ENCODE peak calls at places on chromosomes 5 and 9, in eight cellular contexts. One of them, this sample, is unnamed.

GRCh38 chr5:150438873-150439546 is 10.5 kb downstream of the RPS14 start:
- DNase-seq in fibroblast of lung: no peak
- DNase-seq in foreskin fibroblast: no peak
- DNase-seq in cardiac fibroblast: peak
- DNase-seq in RWPE1: peak
- DNase-seq in esophagus squamous epithelium: no peak
- DNase-seq in IMR-90: no peak
- DNase-seq in tibial artery: no peak
- DNase-seq in this sample: no peak

GRCh38 chr5:177040814-177041410 is 18.4 kb downstream of the ZNF346 start:
- DNase-seq in esophagus squamous epithelium: no peak
- DNase-seq in RWPE1: no peak
- DNase-seq in tibial artery: no peak
- DNase-seq in foreskin fibroblast: peak
- DNase-seq in fibroblast of lung: peak
- DNase-seq in cardiac fibroblast: peak
- DNase-seq in IMR-90: peak
- DNase-seq in this sample: no peak

GRCh38 chr9:130240410-130241197 is 25.0 kb upstream of the HMCN2 start:
- DNase-seq in cardiac fibroblast: peak
- DNase-seq in tibial artery: no peak
- DNase-seq in foreskin fibroblast: peak
- DNase-seq in fibroblast of lung: peak
- DNase-seq in RWPE1: peak
- DNase-seq in esophagus squamous epithelium: no peak
- DNase-seq in IMR-90: peak
- DNase-seq in this sample: peak

GRCh38 chr5:88734191-88734640 is 148.8 kb downstream of the MEF2C start:
- DNase-seq in IMR-90: no peak
- DNase-seq in foreskin fibroblast: no peak
- DNase-seq in cardiac fibroblast: peak
- DNase-seq in fibroblast of lung: no peak
- DNase-seq in esophagus squamous epithelium: no peak
- DNase-seq in tibial artery: no peak
- DNase-seq in RWPE1: no peak
- DNase-seq in this sample: no peak

GRCh38 chr9:20292002-20292401 is 330.3 kb downstream of the MLLT3 start:
- DNase-seq in tibial artery: no peak
- DNase-seq in IMR-90: peak
- DNase-seq in fibroblast of lung: peak
- DNase-seq in RWPE1: peak
- DNase-seq in esophagus squamous epithelium: no peak
- DNase-seq in foreskin fibroblast: no peak
- DNase-seq in cardiac fibroblast: peak
- DNase-seq in this sample: no peak

GRCh38 chr9:94900222-94901018 is 173.9 kb downstream of the AOPEP start:
- DNase-seq in esophagus squamous epithelium: no peak
- DNase-seq in foreskin fibroblast: peak
- DNase-seq in RWPE1: peak
- DNase-seq in cardiac fibroblast: peak
- DNase-seq in fibroblast of lung: peak
- DNase-seq in IMR-90: peak
- DNase-seq in tibial artery: no peak
- DNase-seq in this sample: no peak

GRCh38 chr5:96809898-96810297 is 2.2 kb upstream of the ERAP1 start:
- DNase-seq in esophagus squamous epithelium: no peak
- DNase-seq in foreskin fibroblast: no peak
- DNase-seq in fibroblast of lung: no peak
- DNase-seq in tibial artery: no peak
- DNase-seq in cardiac fibroblast: no peak
- DNase-seq in IMR-90: no peak
- DNase-seq in RWPE1: no peak
- DNase-seq in this sample: no peak

GRCh38 chr9:124779368-124780059 is 2.6 kb downstream of the OLFML2A start:
- DNase-seq in IMR-90: peak
- DNase-seq in fibroblast of lung: peak
- DNase-seq in RWPE1: peak
- DNase-seq in cardiac fibroblast: peak
- DNase-seq in foreskin fibroblast: peak
- DNase-seq in esophagus squamous epithelium: no peak
- DNase-seq in tibial artery: peak
- DNase-seq in this sample: peak

GRCh38 chr5:55914141-55914413 is 62.9 kb downstream of the IL31RA start:
- DNase-seq in RWPE1: no peak
- DNase-seq in esophagus squamous epithelium: no peak
- DNase-seq in IMR-90: no peak
- DNase-seq in tibial artery: no peak
- DNase-seq in fibroblast of lung: no peak
- DNase-seq in foreskin fibroblast: no peak
- DNase-seq in cardiac fibroblast: no peak
- DNase-seq in this sample: no peak

GRCh38 chr9:80204054-80204453 is 632.3 kb downstream of the TLE4 start:
- DNase-seq in IMR-90: peak
- DNase-seq in RWPE1: no peak
- DNase-seq in fibroblast of lung: peak
- DNase-seq in tibial artery: no peak
- DNase-seq in foreskin fibroblast: peak
- DNase-seq in cardiac fibroblast: peak
- DNase-seq in esophagus squamous epithelium: no peak
- DNase-seq in this sample: no peak

GRCh38 chr9:89978185-89978584 is 373.4 kb downstream of the GADD45G start:
- DNase-seq in tibial artery: no peak
- DNase-seq in cardiac fibroblast: no peak
- DNase-seq in foreskin fibroblast: no peak
- DNase-seq in IMR-90: peak
- DNase-seq in fibroblast of lung: peak
- DNase-seq in esophagus squamous epithelium: no peak
- DNase-seq in RWPE1: peak
- DNase-seq in this sample: no peak

GRCh38 chr9:74016004-74016403 is 481.1 kb upstream of the RORB start:
- DNase-seq in tibial artery: no peak
- DNase-seq in IMR-90: no peak
- DNase-seq in RWPE1: no peak
- DNase-seq in foreskin fibroblast: no peak
- DNase-seq in cardiac fibroblast: no peak
- DNase-seq in esophagus squamous epithelium: no peak
- DNase-seq in fibroblast of lung: no peak
- DNase-seq in this sample: no peak

GRCh38 chr5:132233811-132234683 is 6.4 kb upstream of the P4HA2 start:
- DNase-seq in RWPE1: no peak
- DNase-seq in fibroblast of lung: no peak
- DNase-seq in tibial artery: peak
- DNase-seq in esophagus squamous epithelium: no peak
- DNase-seq in cardiac fibroblast: no peak
- DNase-seq in IMR-90: no peak
- DNase-seq in foreskin fibroblast: no peak
- DNase-seq in this sample: no peak

GRCh38 chr5:178130576-178131445 is at the start of gene RMND5B:
- DNase-seq in cardiac fibroblast: peak
- DNase-seq in esophagus squamous epithelium: no peak
- DNase-seq in IMR-90: peak
- DNase-seq in fibroblast of lung: peak
- DNase-seq in RWPE1: peak
- DNase-seq in tibial artery: peak
- DNase-seq in foreskin fibroblast: peak
- DNase-seq in this sample: no peak

GRCh38 chr5:10352404-10353240 is 873 bp upstream of the MARCHF6 start:
- DNase-seq in IMR-90: peak
- DNase-seq in esophagus squamous epithelium: no peak
- DNase-seq in tibial artery: peak
- DNase-seq in fibroblast of lung: peak
- DNase-seq in foreskin fibroblast: no peak
- DNase-seq in cardiac fibroblast: no peak
- DNase-seq in RWPE1: no peak
- DNase-seq in this sample: no peak

GRCh38 chr9:114906922-114907571 is 23.3 kb downstream of the TNFSF8 start:
- DNase-seq in RWPE1: peak
- DNase-seq in foreskin fibroblast: peak
- DNase-seq in fibroblast of lung: peak
- DNase-seq in IMR-90: peak
- DNase-seq in tibial artery: no peak
- DNase-seq in esophagus squamous epithelium: no peak
- DNase-seq in cardiac fibroblast: peak
- DNase-seq in this sample: no peak

GRCh38 chr5:9545959-9546851 is at the start of gene SEMA5A:
- DNase-seq in fibroblast of lung: peak
- DNase-seq in IMR-90: peak
- DNase-seq in foreskin fibroblast: peak
- DNase-seq in tibial artery: peak
- DNase-seq in esophagus squamous epithelium: no peak
- DNase-seq in RWPE1: peak
- DNase-seq in cardiac fibroblast: peak
- DNase-seq in this sample: peak

GRCh38 chr5:142979636-142980035 is 209.5 kb downstream of the ARHGAP26 start:
- DNase-seq in RWPE1: no peak
- DNase-seq in tibial artery: no peak
- DNase-seq in cardiac fibroblast: no peak
- DNase-seq in esophagus squamous epithelium: no peak
- DNase-seq in IMR-90: no peak
- DNase-seq in foreskin fibroblast: no peak
- DNase-seq in fibroblast of lung: no peak
- DNase-seq in this sample: no peak

GRCh38 chr5:126973193-126973592 is 57.2 kb downstream of the MARCHF3 start:
- DNase-seq in RWPE1: no peak
- DNase-seq in cardiac fibroblast: no peak
- DNase-seq in fibroblast of lung: no peak
- DNase-seq in esophagus squamous epithelium: no peak
- DNase-seq in foreskin fibroblast: no peak
- DNase-seq in tibial artery: no peak
- DNase-seq in IMR-90: no peak
- DNase-seq in this sample: no peak

GRCh38 chr9:30172206-30172605 is 2212.2 kb upstream of the ACO1 start:
- DNase-seq in tibial artery: no peak
- DNase-seq in esophagus squamous epithelium: no peak
- DNase-seq in fibroblast of lung: no peak
- DNase-seq in foreskin fibroblast: no peak
- DNase-seq in RWPE1: no peak
- DNase-seq in cardiac fibroblast: no peak
- DNase-seq in IMR-90: no peak
- DNase-seq in this sample: no peak

GRCh38 chr5:177447066-177447610 is 524 bp downstream of the PRR7 start:
- DNase-seq in RWPE1: peak
- DNase-seq in tibial artery: no peak
- DNase-seq in IMR-90: peak
- DNase-seq in esophagus squamous epithelium: no peak
- DNase-seq in foreskin fibroblast: no peak
- DNase-seq in fibroblast of lung: peak
- DNase-seq in cardiac fibroblast: peak
- DNase-seq in this sample: no peak

GRCh38 chr9:109118802-109119438 is 827 bp downstream of the TMEM245 start:
- DNase-seq in cardiac fibroblast: peak
- DNase-seq in RWPE1: peak
- DNase-seq in IMR-90: peak
- DNase-seq in fibroblast of lung: peak
- DNase-seq in tibial artery: peak
- DNase-seq in foreskin fibroblast: no peak
- DNase-seq in esophagus squamous epithelium: no peak
- DNase-seq in this sample: peak

GRCh38 chr5:74507596-74507995 is 132.9 kb downstream of the ENC1 start:
- DNase-seq in IMR-90: no peak
- DNase-seq in fibroblast of lung: no peak
- DNase-seq in tibial artery: no peak
- DNase-seq in foreskin fibroblast: no peak
- DNase-seq in esophagus squamous epithelium: no peak
- DNase-seq in RWPE1: no peak
- DNase-seq in cardiac fibroblast: no peak
- DNase-seq in this sample: no peak

GRCh38 chr5:172902497-172903472 is 56.4 kb upstream of the RPL26L1 start:
- DNase-seq in foreskin fibroblast: peak
- DNase-seq in tibial artery: peak
- DNase-seq in fibroblast of lung: peak
- DNase-seq in IMR-90: peak
- DNase-seq in cardiac fibroblast: peak
- DNase-seq in esophagus squamous epithelium: no peak
- DNase-seq in RWPE1: peak
- DNase-seq in this sample: no peak
- TF ChIP-seq CTCF in foreskin fibroblast: peak
- TF ChIP-seq CTCF in tibial artery: peak
- TF ChIP-seq CTCF in fibroblast of lung: peak
- TF ChIP-seq CTCF in IMR-90: peak
- TF ChIP-seq CTCF in cardiac fibroblast: peak
- TF ChIP-seq CTCF in esophagus squamous epithelium: no peak
- TF ChIP-seq CTCF in RWPE1: no peak
- TF ChIP-seq CTCF in this sample: peak

GRCh38 chr5:175729829-175730277 is 72.0 kb downstream of the HRH2 start:
- DNase-seq in foreskin fibroblast: peak
- DNase-seq in IMR-90: peak
- DNase-seq in cardiac fibroblast: peak
- DNase-seq in tibial artery: peak
- DNase-seq in fibroblast of lung: peak
- DNase-seq in esophagus squamous epithelium: peak
- DNase-seq in RWPE1: peak
- DNase-seq in this sample: no peak
- TF ChIP-seq CTCF in foreskin fibroblast: peak
- TF ChIP-seq CTCF in IMR-90: peak
- TF ChIP-seq CTCF in cardiac fibroblast: peak
- TF ChIP-seq CTCF in tibial artery: peak
- TF ChIP-seq CTCF in fibroblast of lung: peak
- TF ChIP-seq CTCF in esophagus squamous epithelium: peak
- TF ChIP-seq CTCF in RWPE1: peak
- TF ChIP-seq CTCF in this sample: peak

GRCh38 chr5:144142030-144142825 is 28.2 kb downstream of the YIPF5 start:
- DNase-seq in cardiac fibroblast: peak
- DNase-seq in IMR-90: peak
- DNase-seq in tibial artery: no peak
- DNase-seq in fibroblast of lung: peak
- DNase-seq in foreskin fibroblast: no peak
- DNase-seq in esophagus squamous epithelium: no peak
- DNase-seq in RWPE1: peak
- DNase-seq in this sample: no peak

GRCh38 chr5:144144956-144145751 is 25.3 kb downstream of the YIPF5 start:
- DNase-seq in fibroblast of lung: no peak
- DNase-seq in cardiac fibroblast: peak
- DNase-seq in esophagus squamous epithelium: no peak
- DNase-seq in RWPE1: no peak
- DNase-seq in foreskin fibroblast: no peak
- DNase-seq in IMR-90: no peak
- DNase-seq in tibial artery: no peak
- DNase-seq in this sample: no peak

GRCh38 chr5:144143625-144144024 is 26.8 kb downstream of the YIPF5 start:
- DNase-seq in RWPE1: no peak
- DNase-seq in IMR-90: no peak
- DNase-seq in tibial artery: no peak
- DNase-seq in fibroblast of lung: no peak
- DNase-seq in cardiac fibroblast: no peak
- DNase-seq in foreskin fibroblast: no peak
- DNase-seq in esophagus squamous epithelium: no peak
- DNase-seq in this sample: no peak

GRCh38 chr5:144141581-144141980 is 28.9 kb downstream of the YIPF5 start:
- DNase-seq in esophagus squamous epithelium: no peak
- DNase-seq in IMR-90: no peak
- DNase-seq in tibial artery: no peak
- DNase-seq in foreskin fibroblast: no peak
- DNase-seq in cardiac fibroblast: no peak
- DNase-seq in RWPE1: no peak
- DNase-seq in fibroblast of lung: no peak
- DNase-seq in this sample: no peak

GRCh38 chr5:144142826-144143167 is 27.7 kb downstream of the YIPF5 start:
- DNase-seq in esophagus squamous epithelium: no peak
- DNase-seq in fibroblast of lung: no peak
- DNase-seq in foreskin fibroblast: no peak
- DNase-seq in tibial artery: no peak
- DNase-seq in RWPE1: no peak
- DNase-seq in cardiac fibroblast: no peak
- DNase-seq in IMR-90: no peak
- DNase-seq in this sample: no peak
- TF ChIP-seq CTCF in esophagus squamous epithelium: no peak
- TF ChIP-seq CTCF in fibroblast of lung: no peak
- TF ChIP-seq CTCF in foreskin fibroblast: no peak
- TF ChIP-seq CTCF in tibial artery: no peak
- TF ChIP-seq CTCF in RWPE1: no peak
- TF ChIP-seq CTCF in cardiac fibroblast: no peak
- TF ChIP-seq CTCF in IMR-90: no peak
- TF ChIP-seq CTCF in this sample: no peak

GRCh38 chr5:93875693-93876092 is 134.3 kb upstream of the POU5F2 start:
- DNase-seq in tibial artery: no peak
- DNase-seq in esophagus squamous epithelium: no peak
- DNase-seq in cardiac fibroblast: no peak
- DNase-seq in RWPE1: no peak
- DNase-seq in IMR-90: no peak
- DNase-seq in fibroblast of lung: no peak
- DNase-seq in foreskin fibroblast: no peak
- DNase-seq in this sample: no peak
- TF ChIP-seq CTCF in tibial artery: no peak
- TF ChIP-seq CTCF in esophagus squamous epithelium: no peak
- TF ChIP-seq CTCF in cardiac fibroblast: peak
- TF ChIP-seq CTCF in RWPE1: no peak
- TF ChIP-seq CTCF in IMR-90: peak
- TF ChIP-seq CTCF in fibroblast of lung: peak
- TF ChIP-seq CTCF in foreskin fibroblast: peak
- TF ChIP-seq CTCF in this sample: peak